ENCODE peak calls at places on chromosomes 6 and 20, in six cellular contexts. J, I, M, H, Q and L are unnamed samples.

GRCh38 chr20:57633945-57634491 is 13.8 kb upstream of the ZBP1 start:
- DNase-seq in I (no peak), J (no peak), M (no peak), H (no peak), Q (no peak), L (no peak)

GRCh38 chr6:1385129-1386042 is 4.0 kb upstream of the FOXF2 start:
- DNase-seq in M (no peak), I (no peak), Q (no peak), J (no peak), H (no peak), L (no peak)

GRCh38 chr20:5845686-5846651 is 95.8 kb downstream of the SHLD1 start:
- DNase-seq in J (no peak), M (no peak), I (no peak), H (no peak), Q (no peak), L (no peak)

GRCh38 chr20:49286689-49287551 is 9.1 kb upstream of the ZNFX1 start:
- DNase-seq in M (no peak), H (no peak), I (no peak), Q (peak), J (no peak), L (no peak)

GRCh38 chr6:158629376-158630221 is 14.9 kb downstream of the DYNLT1 start:
- DNase-seq in J (no peak), M (peak), I (no peak), H (peak), Q (no peak), L (no peak)

GRCh38 chr20:61532736-61533135 is 280.7 kb downstream of the CDH4 start:
- DNase-seq in M (no peak), J (no peak), I (no peak), H (no peak), Q (no peak), L (no peak)

GRCh38 chr6:145189836-145190235 is 545.5 kb downstream of the EPM2A start:
- DNase-seq in M (no peak), J (no peak), H (no peak), I (no peak), Q (no peak), L (no peak)

GRCh38 chr20:62822239-62822787 is 5.5 kb downstream of the COL9A3 start:
- DNase-seq in H (peak), M (no peak), J (no peak), I (no peak), Q (no peak), L (no peak)

GRCh38 chr6:38184041-38184779 is 364.7 kb downstream of the ZFAND3 start:
- DNase-seq in Q (no peak), J (no peak), H (peak), I (no peak), M (no peak), L (no peak)

GRCh38 chr6:154887051-154887450 is 108.1 kb upstream of the TIAM2 start:
- DNase-seq in I (no peak), Q (no peak), H (no peak), J (no peak), M (no peak), L (no peak)

GRCh38 chr6:6386010-6386409 is 65.5 kb upstream of the F13A1 start:
- DNase-seq in Q (no peak), H (no peak), I (no peak), J (no peak), M (no peak), L (no peak)

GRCh38 chr20:47350691-47351545 is 5.6 kb downstream of the ZMYND8 start:
- DNase-seq in M (no peak), H (no peak), J (no peak), Q (no peak), I (no peak), L (no peak)

GRCh38 chr20:19426356-19426755 is 213.9 kb downstream of the SLC24A3 start:
- DNase-seq in J (no peak), I (no peak), Q (no peak), H (no peak), M (no peak), L (no peak)

GRCh38 chr6:149363154-149363553 is 36.9 kb upstream of the SUMO4 start:
- DNase-seq in Q (no peak), J (peak), H (no peak), M (no peak), I (no peak), L (no peak)

GRCh38 chr6:81384921-81385320 is 367.6 kb downstream of the TENT5A start:
- DNase-seq in M (no peak), I (no peak), H (no peak), Q (no peak), J (no peak), L (no peak)

GRCh38 chr20:32325706-32326506 is 32.2 kb upstream of the ASXL1 start:
- DNase-seq in H (no peak), J (peak), M (peak), Q (peak), I (no peak), L (no peak)

GRCh38 chr6:48068326-48069191 is 42.4 kb downstream of the PTCHD4 start:
- DNase-seq in I (no peak), H (peak), Q (no peak), M (no peak), J (no peak), L (no peak)

GRCh38 chr6:77740380-77740779 is 87.5 kb downstream of the MEI4 start:
- DNase-seq in J (peak), M (no peak), H (no peak), Q (no peak), I (no peak), L (no peak)

GRCh38 chr6:3635482-3635881 is 116.0 kb downstream of the PXDC1 start:
- DNase-seq in J (no peak), M (no peak), H (no peak), Q (no peak), I (no peak), L (no peak)

GRCh38 chr20:63128956-63129355 is 87.0 kb downstream of the YTHDF1 start:
- DNase-seq in I (no peak), M (no peak), Q (no peak), J (no peak), H (no peak), L (no peak)

GRCh38 chr20:1526896-1527295 is 30.6 kb downstream of the SIRPD start:
- DNase-seq in M (no peak), I (no peak), H (no peak), J (no peak), Q (no peak), L (no peak)

GRCh38 chr6:118886641-118887040 is 7.3 kb upstream of the ASF1A start:
- DNase-seq in I (no peak), M (no peak), H (no peak), J (no peak), Q (no peak), L (no peak)

GRCh38 chr20:62631336-62632317 is 10.7 kb upstream of the SLCO4A1 start:
- DNase-seq in H (no peak), J (no peak), Q (no peak), I (no peak), M (no peak), L (no peak)

GRCh38 chr20:43969501-43969900 is 54.8 kb downstream of the TOX2 start:
- DNase-seq in M (no peak), Q (no peak), H (no peak), J (no peak), I (no peak), L (no peak)

DNA sequence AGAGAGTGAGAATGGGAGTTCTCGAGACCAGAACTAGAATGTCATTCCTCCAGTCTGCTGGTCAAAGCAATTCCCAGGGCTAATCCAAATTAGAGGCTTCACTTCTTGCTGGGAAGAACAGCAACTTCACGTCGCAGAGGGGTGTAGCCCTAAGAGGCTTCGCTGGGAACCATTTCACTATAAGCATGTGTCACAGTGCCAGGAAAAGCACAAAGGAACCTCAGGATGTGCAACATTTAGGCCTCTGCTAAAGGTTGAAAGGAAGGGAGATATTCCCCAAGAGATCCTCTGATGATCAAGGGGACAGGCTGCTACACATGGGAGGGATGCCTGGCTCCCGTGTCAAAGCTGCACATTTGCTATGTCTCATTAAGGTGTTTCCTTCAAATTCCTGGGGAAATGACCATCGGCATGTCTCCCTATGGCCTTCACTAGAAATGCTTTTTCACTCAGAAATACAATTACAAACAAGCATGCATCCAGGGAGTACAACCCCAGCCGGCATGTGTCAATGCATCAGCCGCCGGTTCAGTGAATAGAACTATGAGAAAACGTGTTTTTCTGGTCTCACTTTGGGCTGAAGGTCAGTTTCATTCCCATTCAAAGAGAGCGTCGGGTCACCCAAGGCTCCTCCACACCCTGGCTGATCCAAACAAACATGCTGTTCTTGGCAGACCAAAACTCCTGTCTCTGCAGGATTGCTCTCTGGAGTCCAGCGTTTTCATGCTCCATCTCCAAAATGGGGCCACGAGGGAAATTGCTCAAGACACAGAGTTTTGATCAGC is 35.7 kb upstream of the NXT1 start:
- DNase-seq in Q (no peak), H (no peak), J (no peak), I (no peak), M (no peak), L (no peak)
- TF ChIP-seq POLR2AphosphoS5 in Q (peak), H (no peak), J (no peak), I (no peak), M (peak), L (no peak)

DNA sequence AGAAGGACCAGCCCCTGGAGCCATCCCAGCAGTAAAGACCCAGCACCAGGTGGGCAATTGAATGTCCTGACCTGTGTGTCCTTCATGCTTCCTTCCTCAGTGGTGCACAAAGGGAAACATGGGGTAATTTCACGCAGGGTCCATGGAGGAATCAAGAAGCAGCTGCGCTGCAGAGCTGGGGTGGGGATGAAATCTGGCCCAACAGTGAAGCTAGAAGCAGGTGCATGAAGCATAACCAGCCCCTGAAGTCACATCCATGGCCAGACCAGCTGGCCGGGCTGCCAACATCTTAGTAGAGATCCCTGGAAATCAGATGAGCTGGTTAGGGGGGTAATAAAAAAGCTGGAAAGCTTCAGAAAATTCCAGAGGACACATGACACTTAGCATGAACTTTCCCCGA is 646.7 kb upstream of the DEFB115 start:
- DNase-seq in H (no peak), J (no peak), M (no peak), Q (no peak), I (no peak), L (no peak)
- TF ChIP-seq POLR2A in H (no peak), J (no peak), M (no peak), Q (no peak), I (no peak), L (no peak)

DNA sequence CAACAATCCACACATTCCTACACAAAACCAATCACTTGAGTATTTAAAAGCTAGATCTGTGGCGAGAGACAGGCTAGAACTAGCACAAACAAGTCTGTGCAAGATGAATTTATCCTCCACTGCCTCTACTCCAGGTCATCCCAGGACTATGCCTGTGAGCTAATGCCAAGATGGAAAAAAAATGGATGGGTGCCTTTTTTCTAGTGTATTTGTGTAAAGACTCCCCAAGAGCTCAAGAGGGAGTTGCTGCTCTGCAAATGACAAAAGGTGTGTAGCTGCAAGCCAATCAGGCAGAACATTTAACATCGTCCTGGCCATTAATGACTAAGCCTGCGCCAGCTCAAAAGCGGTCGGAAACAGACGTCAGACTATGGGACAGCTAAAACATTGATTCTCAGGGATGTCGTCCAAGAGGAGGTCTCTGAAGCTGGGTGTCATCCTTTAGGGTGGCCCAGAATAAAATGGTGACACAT is 21.9 kb downstream of the ATXN1 start:
- DNase-seq in J (no peak), Q (no peak), M (no peak), I (peak), H (no peak), L (no peak)
- TF ChIP-seq POLR2AphosphoS5 in J (no peak), Q (no peak), M (peak), I (no peak), H (no peak), L (no peak)

DNA sequence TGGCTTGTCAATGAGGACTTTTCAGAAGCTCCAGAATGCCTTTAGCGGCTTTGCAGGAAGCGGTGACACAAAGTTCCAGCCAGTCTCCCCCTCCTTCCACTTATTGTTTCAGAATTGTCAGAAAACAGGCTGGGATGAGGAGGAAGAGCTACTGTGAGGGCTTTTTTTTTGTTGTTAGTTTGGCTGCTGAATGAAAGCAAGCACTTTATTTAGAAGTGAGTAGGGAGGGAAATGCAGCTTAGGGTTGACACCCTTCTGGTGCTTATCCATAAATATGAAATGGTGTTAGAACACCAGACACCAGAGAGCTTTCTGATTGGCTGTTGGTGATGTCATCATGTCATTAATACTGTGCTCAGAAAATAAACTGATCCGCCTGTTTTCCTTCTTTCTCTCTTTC is 251.5 kb downstream of the SOX4 start:
- DNase-seq in J (no peak), H (no peak), I (no peak), M (no peak), Q (no peak), L (no peak)
- TF ChIP-seq POLR2A in J (no peak), H (no peak), I (no peak), M (no peak), Q (no peak), L (no peak)

GRCh38 chr6:163904161-163904560 is 489.6 kb downstream of the QKI start:
- DNase-seq in H (no peak), I (no peak), Q (no peak), J (no peak), M (no peak), L (no peak)

GRCh38 chr6:163903528-163903927 is 489.0 kb downstream of the QKI start:
- DNase-seq in M (no peak), I (no peak), H (no peak), Q (no peak), J (no peak), L (no peak)

GRCh38 chr6:163900570-163900969 is 486.1 kb downstream of the QKI start:
- DNase-seq in H (no peak), J (no peak), I (no peak), Q (no peak), M (no peak), L (no peak)

GRCh38 chr6:163901681-163902080 is 487.2 kb downstream of the QKI start:
- DNase-seq in H (no peak), Q (no peak), M (no peak), I (no peak), J (no peak), L (no peak)

GRCh38 chr6:163902993-163903392 is 488.5 kb downstream of the QKI start:
- DNase-seq in I (no peak), Q (no peak), M (no peak), H (no peak), J (no peak), L (no peak)
- TF ChIP-seq POLR2AphosphoS5 in I (no peak), Q (no peak), M (no peak), H (no peak), J (no peak), L (no peak)

GRCh38 chr20:50415516-50416268 is 94.5 kb upstream of the PTPN1 start:
- DNase-seq in I (peak), Q (peak), M (peak), J (peak), H (peak), L (no peak)
- TF ChIP-seq POLR2A in I (no peak), Q (peak), M (no peak), J (no peak), H (no peak), L (no peak)

GRCh38 chr6:14851286-14851685 is 394.6 kb upstream of the JARID2 start:
- DNase-seq in M (no peak), H (no peak), Q (no peak), I (no peak), J (no peak), L (no peak)

GRCh38 chr6:14849224-14849623 is 396.6 kb upstream of the JARID2 start:
- DNase-seq in H (no peak), J (no peak), Q (no peak), I (no peak), M (no peak), L (no peak)

GRCh38 chr6:14848019-14848418 is 397.9 kb upstream of the JARID2 start:
- DNase-seq in M (no peak), I (no peak), H (no peak), Q (no peak), J (no peak), L (no peak)

GRCh38 chr6:14856177-14856576 is 389.7 kb upstream of the JARID2 start:
- DNase-seq in Q (no peak), J (no peak), M (no peak), I (no peak), H (no peak), L (no peak)

GRCh38 chr6:14852375-14852774 is 393.5 kb upstream of the JARID2 start:
- DNase-seq in I (no peak), J (no peak), Q (no peak), M (no peak), H (no peak), L (no peak)
- TF ChIP-seq POLR2AphosphoS5 in I (no peak), J (no peak), Q (no peak), M (no peak), H (no peak), L (no peak)

DNA sequence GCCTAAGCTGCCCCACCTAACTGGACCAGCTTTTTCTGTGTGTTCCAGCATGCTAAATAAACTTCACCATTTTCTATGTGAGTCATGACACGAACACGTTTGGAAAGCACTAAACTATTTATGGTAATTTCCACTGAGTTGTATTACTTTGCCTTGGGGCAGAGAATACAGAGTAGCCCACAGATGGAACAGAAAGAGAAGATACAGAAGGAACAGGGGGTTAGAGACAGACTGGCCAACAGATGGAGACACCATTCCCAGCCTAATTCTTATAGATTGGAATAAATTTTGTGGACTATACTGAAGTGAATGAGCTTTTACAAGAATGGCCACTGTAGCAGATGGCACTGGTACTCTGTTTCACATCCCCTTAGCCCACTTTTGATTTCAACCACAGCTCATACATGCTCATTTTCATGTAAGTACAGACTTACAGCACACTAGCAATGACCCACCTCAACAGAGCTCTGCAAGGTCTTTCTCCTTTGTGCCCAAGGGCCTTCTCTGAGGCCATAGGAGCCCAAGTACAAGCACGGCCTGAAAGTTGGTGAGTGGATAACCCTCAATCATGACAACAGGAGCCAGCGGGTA is 13.1 kb upstream of the NT5DC1 start:
- DNase-seq in M (no peak), H (no peak), J (no peak), I (no peak), Q (no peak), L (no peak)
- TF ChIP-seq POLR2A in M (no peak), H (no peak), J (no peak), I (no peak), Q (no peak), L (peak)

GRCh38 chr6:23272536-23272935 is 703.2 kb downstream of the HDGFL1 start:
- DNase-seq in I (no peak), M (no peak), J (no peak), Q (no peak), H (no peak), L (no peak)
- TF ChIP-seq POLR2AphosphoS5 in I (no peak), M (no peak), J (no peak), Q (no peak), H (no peak), L (no peak)